ENCODE peak calls at places on chromosomes 3 and 15, in four cellular contexts. One of them, this sample, is unnamed.

GRCh38 chr3:178302966-178303930 is 233.0 kb upstream of the KCNMB2 start:
- DNase-seq in neural progenitor cell: no peak
- DNase-seq in AG10803: no peak
- DNase-seq in CD8-positive, alpha-beta T cell: no peak
- DNase-seq in this sample: no peak

GRCh38 chr15:69059170-69059943 is 44.9 kb downstream of the NOX5 start:
- DNase-seq in AG10803: peak
- DNase-seq in CD8-positive, alpha-beta T cell: peak
- DNase-seq in neural progenitor cell: peak
- DNase-seq in this sample: peak

GRCh38 chr3:142958707-142959106 is 4.8 kb downstream of the PAQR9 start:
- DNase-seq in AG10803: peak
- DNase-seq in CD8-positive, alpha-beta T cell: no peak
- DNase-seq in neural progenitor cell: no peak
- DNase-seq in this sample: peak

GRCh38 chr3:49771340-49771938 is 14.9 kb downstream of the IP6K1 start:
- DNase-seq in CD8-positive, alpha-beta T cell: no peak
- DNase-seq in neural progenitor cell: no peak
- DNase-seq in AG10803: no peak
- DNase-seq in this sample: no peak

GRCh38 chr3:186931487-186932280 is 1.4 kb downstream of the ST6GAL1 start:
- DNase-seq in CD8-positive, alpha-beta T cell: peak
- DNase-seq in neural progenitor cell: peak
- DNase-seq in AG10803: no peak
- DNase-seq in this sample: peak

GRCh38 chr3:46892285-46893145 is 15.0 kb downstream of the PTH1R start:
- DNase-seq in CD8-positive, alpha-beta T cell: no peak
- DNase-seq in neural progenitor cell: peak
- DNase-seq in AG10803: peak
- DNase-seq in this sample: peak

GRCh38 chr15:32091505-32092380 is 61.4 kb downstream of the CHRNA7 start:
- DNase-seq in AG10803: no peak
- DNase-seq in CD8-positive, alpha-beta T cell: no peak
- DNase-seq in neural progenitor cell: no peak
- DNase-seq in this sample: no peak

GRCh38 chr15:45397116-45397665 is 18.8 kb upstream of the GATM start:
- DNase-seq in AG10803: no peak
- DNase-seq in CD8-positive, alpha-beta T cell: no peak
- DNase-seq in neural progenitor cell: no peak
- DNase-seq in this sample: no peak

GRCh38 chr3:22421589-22421988 is 670.6 kb upstream of the ZNF385D start:
- DNase-seq in CD8-positive, alpha-beta T cell: no peak
- DNase-seq in neural progenitor cell: no peak
- DNase-seq in AG10803: no peak
- DNase-seq in this sample: no peak

GRCh38 chr3:138404121-138404520 is 30.3 kb upstream of the ESYT3 start:
- DNase-seq in neural progenitor cell: no peak
- DNase-seq in CD8-positive, alpha-beta T cell: no peak
- DNase-seq in AG10803: no peak
- DNase-seq in this sample: no peak

GRCh38 chr3:54065140-54065539 is 57.2 kb upstream of the CACNA2D3 start:
- DNase-seq in AG10803: no peak
- DNase-seq in neural progenitor cell: no peak
- DNase-seq in CD8-positive, alpha-beta T cell: no peak
- DNase-seq in this sample: no peak

GRCh38 chr3:28110884-28111283 is 130.5 kb upstream of the CMC1 start:
- DNase-seq in neural progenitor cell: no peak
- DNase-seq in AG10803: no peak
- DNase-seq in CD8-positive, alpha-beta T cell: no peak
- DNase-seq in this sample: no peak

GRCh38 chr15:44726568-44727461 is 9.5 kb upstream of the TRIM69 start:
- DNase-seq in neural progenitor cell: no peak
- DNase-seq in CD8-positive, alpha-beta T cell: peak
- DNase-seq in AG10803: peak
- DNase-seq in this sample: peak

GRCh38 chr15:77944002-77944867 is 133.3 kb downstream of the TBC1D2B start:
- DNase-seq in neural progenitor cell: peak
- DNase-seq in AG10803: peak
- DNase-seq in CD8-positive, alpha-beta T cell: no peak
- DNase-seq in this sample: peak

GRCh38 chr3:3552741-3553140 is 246.5 kb upstream of the LRRN1 start:
- DNase-seq in AG10803: no peak
- DNase-seq in CD8-positive, alpha-beta T cell: no peak
- DNase-seq in neural progenitor cell: no peak
- DNase-seq in this sample: no peak

GRCh38 chr3:131608296-131608695 is 105.5 kb upstream of the MRPL3 start:
- DNase-seq in CD8-positive, alpha-beta T cell: no peak
- DNase-seq in AG10803: no peak
- DNase-seq in neural progenitor cell: no peak
- DNase-seq in this sample: no peak

GRCh38 chr3:87997298-87997697 is 61.5 kb downstream of the CGGBP1 start:
- DNase-seq in neural progenitor cell: no peak
- DNase-seq in CD8-positive, alpha-beta T cell: no peak
- DNase-seq in AG10803: no peak
- DNase-seq in this sample: no peak

GRCh38 chr15:41417812-41418211 is 917 bp downstream of the RTF1 start:
- DNase-seq in AG10803: peak
- DNase-seq in neural progenitor cell: peak
- DNase-seq in CD8-positive, alpha-beta T cell: no peak
- DNase-seq in this sample: peak

GRCh38 chr3:55488398-55489055 is 1.4 kb upstream of the WNT5A start:
- DNase-seq in AG10803: peak
- DNase-seq in neural progenitor cell: peak
- DNase-seq in CD8-positive, alpha-beta T cell: no peak
- DNase-seq in this sample: peak

GRCh38 chr15:45458746-45459403 is 63.7 kb downstream of the SLC30A4 start:
- DNase-seq in neural progenitor cell: peak
- DNase-seq in AG10803: peak
- DNase-seq in CD8-positive, alpha-beta T cell: peak
- DNase-seq in this sample: peak

GRCh38 chr3:66885326-66886000 is 112.6 kb upstream of the KBTBD8 start:
- DNase-seq in neural progenitor cell: peak
- DNase-seq in CD8-positive, alpha-beta T cell: no peak
- DNase-seq in AG10803: peak
- DNase-seq in this sample: peak

GRCh38 chr3:94413721-94414106 is 350.9 kb downstream of the NSUN3 start:
- DNase-seq in CD8-positive, alpha-beta T cell: no peak
- DNase-seq in neural progenitor cell: no peak
- DNase-seq in AG10803: peak
- DNase-seq in this sample: peak

GRCh38 chr3:48811524-48811923 is 36.1 kb downstream of the PRKAR2A start:
- DNase-seq in CD8-positive, alpha-beta T cell: no peak
- DNase-seq in neural progenitor cell: no peak
- DNase-seq in AG10803: no peak
- DNase-seq in this sample: no peak

GRCh38 chr15:47066386-47066785 is 650.9 kb upstream of the SEMA6D start:
- DNase-seq in CD8-positive, alpha-beta T cell: no peak
- DNase-seq in AG10803: no peak
- DNase-seq in neural progenitor cell: no peak
- DNase-seq in this sample: no peak

GRCh38 chr3:111077384-111077783 is 5.8 kb downstream of the NECTIN3 start:
- DNase-seq in AG10803: no peak
- DNase-seq in CD8-positive, alpha-beta T cell: no peak
- DNase-seq in neural progenitor cell: no peak
- DNase-seq in this sample: no peak

GRCh38 chr3:161682715-161683114 is 186.1 kb downstream of the OTOL1 start:
- DNase-seq in AG10803: no peak
- DNase-seq in CD8-positive, alpha-beta T cell: no peak
- DNase-seq in neural progenitor cell: no peak
- DNase-seq in this sample: no peak

GRCh38 chr15:28886431-28887343 is 913 bp downstream of the APBA2 start:
- DNase-seq in neural progenitor cell: peak
- DNase-seq in AG10803: no peak
- DNase-seq in CD8-positive, alpha-beta T cell: no peak
- DNase-seq in this sample: no peak

GRCh38 chr3:177427540-177427939 is 230.3 kb upstream of the TBL1XR1 start:
- DNase-seq in AG10803: peak
- DNase-seq in CD8-positive, alpha-beta T cell: no peak
- DNase-seq in neural progenitor cell: no peak
- DNase-seq in this sample: peak

DNA sequence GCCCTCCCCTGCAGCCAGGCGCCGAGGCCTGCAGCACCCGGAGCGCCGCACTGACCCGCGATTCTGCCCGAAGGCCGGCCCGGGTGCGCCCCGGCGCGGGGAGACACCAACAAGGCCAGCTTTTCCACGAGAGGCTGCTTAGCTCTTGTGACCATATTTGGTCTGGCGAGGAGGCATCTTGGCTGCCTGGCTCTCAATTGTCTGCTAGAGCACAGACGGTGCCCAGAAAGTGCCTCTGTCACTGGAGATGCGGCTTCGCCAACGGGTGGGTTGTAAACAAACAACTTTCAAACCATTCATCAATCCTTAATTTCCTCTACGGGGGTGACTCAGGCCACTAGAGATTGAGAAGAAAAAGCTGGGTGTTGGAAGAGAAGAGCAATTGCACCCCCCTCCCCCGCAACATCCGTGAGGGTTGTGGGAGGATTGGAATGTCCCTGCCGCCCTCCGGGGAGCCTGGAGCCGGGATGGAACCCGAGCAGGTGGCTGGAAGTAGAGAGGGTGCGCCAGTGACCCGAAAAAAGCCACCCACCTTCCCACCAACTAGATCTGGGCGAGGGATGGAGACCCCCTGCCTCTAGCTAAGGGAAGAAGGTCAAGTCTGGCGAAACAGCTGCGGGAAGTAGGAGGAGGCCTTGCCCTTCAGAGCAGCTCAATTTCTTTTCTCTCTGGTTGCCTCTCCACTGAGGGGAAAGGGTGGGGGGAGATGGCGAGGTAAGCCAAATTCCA is 783 bp upstream of the WWTR1 start:
- DNase-seq in CD8-positive, alpha-beta T cell: no peak
- DNase-seq in AG10803: peak
- DNase-seq in neural progenitor cell: peak
- DNase-seq in this sample: peak
- H3K4me3 ChIP-seq in CD8-positive, alpha-beta T cell: peak
- H3K4me3 ChIP-seq in AG10803: peak
- H3K4me3 ChIP-seq in neural progenitor cell: peak
- H3K4me3 ChIP-seq in this sample: peak

DNA sequence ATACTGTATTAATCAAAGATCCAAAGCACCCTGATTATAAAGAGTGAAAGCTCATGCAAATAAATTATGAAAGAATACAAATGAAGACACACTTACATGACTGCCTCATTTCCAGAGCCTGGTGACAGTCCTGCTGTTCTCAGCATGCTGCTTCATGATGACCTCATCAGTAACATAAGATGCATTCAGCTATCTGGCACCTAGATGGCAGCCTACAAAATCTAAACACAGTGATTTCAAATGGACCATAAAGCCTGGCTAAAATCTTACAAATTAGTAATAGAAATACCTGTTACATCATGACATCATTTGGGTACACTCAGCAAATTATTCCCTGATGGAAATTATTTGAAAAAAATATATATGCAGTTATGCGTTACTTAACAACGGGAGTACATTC is 207.0 kb downstream of the EPHA3 start:
- DNase-seq in CD8-positive, alpha-beta T cell: no peak
- DNase-seq in AG10803: peak
- DNase-seq in neural progenitor cell: peak
- DNase-seq in this sample: peak
- TF ChIP-seq CTCF in CD8-positive, alpha-beta T cell: no peak
- TF ChIP-seq CTCF in AG10803: peak
- TF ChIP-seq CTCF in neural progenitor cell: peak
- TF ChIP-seq CTCF in this sample: peak

GRCh38 chr15:100889359-100890058 is 9.9 kb downstream of the ALDH1A3 start:
- DNase-seq in CD8-positive, alpha-beta T cell: no peak
- DNase-seq in AG10803: peak
- DNase-seq in neural progenitor cell: no peak
- DNase-seq in this sample: peak
- H3K4me3 ChIP-seq in CD8-positive, alpha-beta T cell: no peak
- H3K4me3 ChIP-seq in AG10803: peak
- H3K4me3 ChIP-seq in neural progenitor cell: no peak
- H3K4me3 ChIP-seq in this sample: no peak

GRCh38 chr3:70753572-70753971 is 441.1 kb upstream of the MDFIC2 start:
- DNase-seq in CD8-positive, alpha-beta T cell: no peak
- DNase-seq in AG10803: no peak
- DNase-seq in neural progenitor cell: peak
- DNase-seq in this sample: no peak
- TF ChIP-seq CTCF in CD8-positive, alpha-beta T cell: no peak
- TF ChIP-seq CTCF in AG10803: no peak
- TF ChIP-seq CTCF in neural progenitor cell: peak
- TF ChIP-seq CTCF in this sample: no peak

GRCh38 chr3:9862391-9863235 is 17.4 kb downstream of the CIDEC start:
- DNase-seq in neural progenitor cell: peak
- DNase-seq in CD8-positive, alpha-beta T cell: peak
- DNase-seq in AG10803: peak
- DNase-seq in this sample: peak
- H3K4me3 ChIP-seq in neural progenitor cell: peak
- H3K4me3 ChIP-seq in CD8-positive, alpha-beta T cell: no peak
- H3K4me3 ChIP-seq in AG10803: peak
- H3K4me3 ChIP-seq in this sample: no peak

DNA sequence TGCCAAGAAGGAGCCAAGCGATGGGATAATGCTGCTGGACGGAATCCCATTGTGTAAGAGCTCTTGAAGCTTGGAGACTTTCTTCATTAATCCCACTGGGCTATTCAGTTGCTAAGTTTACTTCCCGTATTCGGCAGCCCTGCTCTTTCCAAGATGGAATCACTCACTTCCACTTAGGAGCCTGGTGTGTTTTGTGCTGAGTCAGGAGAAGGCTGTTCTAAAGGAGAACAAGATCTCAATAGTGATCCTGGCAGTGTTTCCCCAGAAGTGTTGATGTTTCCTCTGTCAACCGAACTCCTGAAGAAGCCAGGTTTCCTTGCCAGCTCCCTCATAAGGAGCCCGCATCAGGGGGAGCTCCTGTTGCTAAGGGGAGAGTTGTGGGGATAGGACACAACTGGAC is 270.2 kb upstream of the CHRM5 start:
- DNase-seq in CD8-positive, alpha-beta T cell: no peak
- DNase-seq in neural progenitor cell: peak
- DNase-seq in AG10803: no peak
- DNase-seq in this sample: no peak
- TF ChIP-seq CTCF in CD8-positive, alpha-beta T cell: no peak
- TF ChIP-seq CTCF in neural progenitor cell: no peak
- TF ChIP-seq CTCF in AG10803: no peak
- TF ChIP-seq CTCF in this sample: no peak

GRCh38 chr15:95170587-95171380 is 939.4 kb downstream of the MCTP2 start:
- DNase-seq in neural progenitor cell: no peak
- DNase-seq in AG10803: no peak
- DNase-seq in CD8-positive, alpha-beta T cell: no peak
- DNase-seq in this sample: no peak
- H3K4me3 ChIP-seq in neural progenitor cell: no peak
- H3K4me3 ChIP-seq in AG10803: no peak
- H3K4me3 ChIP-seq in CD8-positive, alpha-beta T cell: no peak
- H3K4me3 ChIP-seq in this sample: no peak

GRCh38 chr3:100492059-100492809 is at the start of gene TMEM45A:
- DNase-seq in AG10803: peak
- DNase-seq in neural progenitor cell: peak
- DNase-seq in CD8-positive, alpha-beta T cell: peak
- DNase-seq in this sample: peak
- TF ChIP-seq CTCF in AG10803: no peak
- TF ChIP-seq CTCF in neural progenitor cell: no peak
- TF ChIP-seq CTCF in CD8-positive, alpha-beta T cell: no peak
- TF ChIP-seq CTCF in this sample: no peak